ENCODE peak calls at places on chromosomes 6 and 20, in five cellular contexts. I, W, N, M and A are unnamed samples.

GRCh38 chr20:38870733-38871559 is 55.3 kb upstream of the FAM83D start:
- DNase-seq in I (peak; percentile 50), W (no peak), N (no peak), M (no peak), A (peak; percentile 40)

GRCh38 chr6:119720160-119720559 is 370.6 kb upstream of the MAN1A1 start:
- DNase-seq in I (no peak), W (no peak), N (no peak), M (no peak), A (no peak)

GRCh38 chr20:50645253-50646068 is 45.9 kb downstream of the RIPOR3 start:
- DNase-seq in I (no peak), W (peak; percentile 87), N (peak; percentile 38), M (no peak), A (no peak)

GRCh38 chr6:150334790-150335783 is 33.7 kb upstream of the IYD start:
- DNase-seq in I (no peak), W (no peak), N (no peak), M (peak; percentile 56), A (no peak)

GRCh38 chr6:157087974-157088373 is 235.3 kb downstream of the TMEM242 start:
- DNase-seq in I (no peak), W (no peak), N (no peak), M (no peak), A (no peak)

GRCh38 chr20:44083220-44083933 is 103.6 kb downstream of the JPH2 start:
- DNase-seq in I (no peak), W (no peak), N (no peak), M (no peak), A (no peak)

GRCh38 chr6:96809119-96809518 is 28.2 kb downstream of the GPR63 start:
- DNase-seq in I (no peak), W (no peak), N (no peak), M (no peak), A (no peak)

GRCh38 chr6:120279706-120280105 is 930.1 kb upstream of the MAN1A1 start:
- DNase-seq in I (no peak), W (no peak), N (no peak), M (no peak), A (no peak)

GRCh38 chr6:169904051-169904922 is 152.9 kb downstream of the ERMARD start:
- DNase-seq in I (no peak), W (no peak), N (no peak), M (no peak), A (no peak)

GRCh38 chr6:35057449-35058030 is 83.6 kb downstream of the TCP11 start:
- DNase-seq in I (no peak), W (no peak), N (no peak), M (no peak), A (no peak)

GRCh38 chr6:13787146-13787545 is 27.2 kb downstream of the MCUR1 start:
- DNase-seq in I (no peak), W (no peak), N (no peak), M (peak; percentile 56), A (no peak)

GRCh38 chr6:104537872-104538271 is 321.8 kb downstream of the HACE1 start:
- DNase-seq in I (no peak), W (no peak), N (no peak), M (no peak), A (no peak)

GRCh38 chr6:125123468-125124249 is 29.9 kb upstream of the TPD52L1 start:
- DNase-seq in I (no peak), W (no peak), N (no peak), M (no peak), A (no peak)

GRCh38 chr6:168506460-168506859 is 65.5 kb downstream of the SMOC2 start:
- DNase-seq in I (no peak), W (no peak), N (no peak), M (no peak), A (no peak)

GRCh38 chr20:61189534-61189933 is 62.5 kb upstream of the CDH4 start:
- DNase-seq in I (no peak), W (no peak), N (no peak), M (no peak), A (no peak)

GRCh38 chr6:88380618-88381288 is 214.6 kb upstream of the CNR1 start:
- DNase-seq in I (no peak), W (no peak), N (no peak), M (no peak), A (no peak)

GRCh38 chr6:135738646-135739045 is 112.9 kb upstream of the PDE7B start:
- DNase-seq in I (no peak), W (no peak), N (no peak), M (no peak), A (no peak)

GRCh38 chr20:34112600-34113061 is 588 bp upstream of the EIF2S2 start:
- DNase-seq in I (no peak), W (no peak), N (no peak), M (no peak), A (no peak)

GRCh38 chr6:148887181-148887580 is 140.4 kb downstream of the UST start:
- DNase-seq in I (no peak), W (peak; percentile 75), N (no peak), M (no peak), A (no peak)

DNA sequence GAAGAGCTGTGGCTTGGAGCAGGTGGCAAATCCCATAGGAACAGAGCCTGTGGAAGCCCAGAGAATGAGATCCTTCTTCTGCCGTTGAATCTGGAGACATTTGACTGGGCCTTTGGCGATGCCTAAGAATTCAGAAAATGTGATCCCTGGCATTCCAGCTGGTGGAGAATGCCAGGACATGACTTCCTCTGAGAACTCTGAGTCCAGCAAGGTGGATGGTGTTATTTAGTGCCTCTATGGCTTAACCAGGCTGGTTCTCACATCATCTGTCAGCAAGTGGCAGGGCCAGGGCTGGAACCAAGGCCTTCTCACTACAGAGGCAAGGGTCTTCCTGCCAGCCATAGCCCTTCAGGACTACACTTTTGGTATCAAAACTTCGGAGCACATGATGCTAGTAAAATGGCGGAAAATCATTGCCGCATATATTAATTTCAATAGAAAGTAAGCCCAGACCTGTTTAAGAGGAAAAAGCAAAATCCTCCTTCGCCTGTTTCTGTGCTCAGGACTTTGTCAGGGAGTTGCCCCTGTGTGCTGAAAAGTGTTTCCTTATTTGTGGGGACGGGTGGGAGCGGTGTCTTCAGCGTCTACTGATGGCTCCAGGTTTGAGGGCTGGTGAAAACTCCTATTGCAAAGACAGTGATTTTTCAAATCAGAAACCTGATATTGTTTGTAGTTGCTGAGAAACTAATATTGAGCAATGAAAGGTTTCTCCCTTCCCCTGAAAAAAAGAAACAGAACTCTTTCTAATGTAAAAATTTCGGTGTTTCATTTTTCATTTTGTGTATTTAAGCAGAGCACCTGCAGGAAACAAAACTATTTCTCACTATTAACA is 23.9 kb downstream of the DUSP22 start:
- DNase-seq in I (no peak), W (no peak), N (no peak), M (no peak), A (no peak)
- H3K9me3 ChIP-seq in I (no peaks in the 10 kb centered on the region), W (no peaks in the 10 kb centered on the region), N (no peaks in the 10 kb centered on the region), M (no peaks in the 10 kb centered on the region), A (no peaks in the 10 kb centered on the region)

DNA sequence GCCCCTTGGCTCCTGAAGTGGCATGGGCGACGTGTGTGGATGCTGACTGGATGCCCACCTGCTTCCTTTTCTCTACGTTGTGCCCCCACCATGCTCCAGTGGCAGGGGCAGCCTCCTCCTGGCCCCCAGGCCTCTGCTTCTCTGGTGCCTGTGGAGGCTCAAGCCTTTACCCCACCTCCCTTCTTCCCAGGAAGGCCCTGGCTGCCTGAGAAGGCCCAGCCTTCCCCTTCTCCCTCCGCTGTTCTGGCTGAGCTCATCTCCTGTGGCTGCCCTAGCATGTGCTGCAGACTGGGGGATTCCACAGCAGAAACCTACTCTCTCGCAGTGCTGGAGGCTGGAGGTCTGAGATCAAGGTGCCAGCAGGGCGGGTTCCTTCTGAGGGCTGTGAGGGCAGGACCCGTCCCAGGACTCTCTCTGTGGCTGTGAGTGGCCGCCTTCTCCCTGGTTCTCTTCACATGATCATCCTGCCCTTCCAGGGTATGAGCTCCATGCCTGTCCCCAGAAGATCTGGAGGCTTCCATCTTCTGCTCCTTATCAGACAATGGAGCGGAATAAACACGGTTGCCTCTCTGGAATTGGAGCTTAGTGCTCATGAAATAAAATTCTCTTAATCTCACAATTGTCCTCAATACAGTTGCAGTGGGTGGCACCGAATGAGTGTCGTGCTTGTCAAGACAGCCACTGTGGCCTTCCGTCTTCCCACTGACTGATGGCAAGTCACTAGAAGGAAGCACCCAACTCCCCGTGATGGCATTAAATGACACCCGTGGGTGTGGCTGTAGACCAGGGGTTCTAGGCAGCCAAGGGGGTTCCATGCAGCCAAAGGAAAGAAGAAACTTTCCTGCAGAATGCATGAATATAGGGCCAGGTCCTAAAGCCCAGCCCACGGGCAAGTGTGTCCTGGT is 25.1 kb downstream of the PHACTR3 start:
- DNase-seq in I (no peak), W (no peak), N (no peak), M (no peak), A (no peak)
- H3K9me3 ChIP-seq in I (no peaks in the 10 kb centered on the region), W (no peaks in the 10 kb centered on the region), N (peaks cover 3% of the 10 kb centered on the region), M (no peaks in the 10 kb centered on the region), A (no peaks in the 10 kb centered on the region)

GRCh38 chr6:164108869-164109769 is 694.6 kb downstream of the QKI start:
- DNase-seq in I (no peak), W (no peak), N (no peak), M (no peak), A (no peak)

GRCh38 chr6:164106345-164106769 is 691.8 kb downstream of the QKI start:
- DNase-seq in I (no peak), W (no peak), N (no peak), M (no peak), A (no peak)

GRCh38 chr6:164105705-164106104 is 691.2 kb downstream of the QKI start:
- DNase-seq in I (no peak), W (no peak), N (no peak), M (no peak), A (no peak)

GRCh38 chr6:164108092-164108491 is 693.6 kb downstream of the QKI start:
- DNase-seq in I (no peak), W (no peak), N (no peak), M (no peak), A (no peak)

DNA sequence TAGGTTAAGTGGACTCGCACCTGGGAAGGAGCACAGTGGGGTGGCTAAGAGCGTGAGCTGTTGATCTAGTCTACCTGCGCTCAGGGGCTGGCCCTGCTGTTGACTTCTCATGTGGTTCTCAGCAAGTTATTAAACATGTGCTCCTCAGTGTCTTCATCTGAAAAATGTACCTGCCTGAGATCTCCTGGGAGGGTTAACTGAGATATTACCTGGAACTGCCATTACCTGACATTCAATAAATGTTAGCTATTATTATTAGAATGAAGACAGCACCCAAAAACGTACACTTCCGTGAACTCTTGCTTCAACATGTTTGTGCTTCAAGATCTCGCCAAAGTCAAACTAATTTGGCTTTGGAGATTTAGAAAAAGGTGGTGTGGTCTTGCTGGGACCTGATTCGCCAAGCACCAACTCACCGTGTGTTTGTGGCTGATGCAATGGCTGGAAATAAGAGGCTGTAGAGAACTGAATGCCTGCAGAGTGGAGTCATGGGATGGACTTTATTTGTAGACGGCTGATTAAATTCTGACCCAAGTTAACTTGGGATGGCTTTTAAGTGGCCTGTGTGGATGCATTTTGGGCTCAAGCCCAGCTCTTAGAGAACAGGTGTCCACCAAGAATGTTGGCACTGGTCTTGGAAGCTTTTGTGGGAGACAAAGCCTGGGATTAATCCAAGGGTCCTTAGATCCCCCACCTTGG is 692.9 kb downstream of the QKI start:
- DNase-seq in I (no peak), W (no peak), N (no peak), M (no peak), A (no peak)
- H3K9me3 ChIP-seq in I (no peaks in the 10 kb centered on the region), W (no peaks in the 10 kb centered on the region), N (no peaks in the 10 kb centered on the region), M (peaks cover 18% of the 10 kb centered on the region), A (no peaks in the 10 kb centered on the region)

GRCh38 chr20:64006490-64006889 is 25.6 kb downstream of the PRPF6 start:
- DNase-seq in I (no peak), W (no peak), N (no peak), M (no peak), A (no peak)

GRCh38 chr20:64009811-64010387 is 26.1 kb upstream of the C20orf204 start:
- DNase-seq in I (no peak), W (no peak), N (no peak), M (no peak), A (no peak)

GRCh38 chr20:64006902-64007301 is 26.0 kb downstream of the PRPF6 start:
- DNase-seq in I (no peak), W (no peak), N (no peak), M (no peak), A (no peak)

GRCh38 chr20:64011366-64011779 is 24.6 kb upstream of the C20orf204 start:
- DNase-seq in I (no peak), W (no peak), N (no peak), M (no peak), A (no peak)

GRCh38 chr20:64010711-64011237 is 25.2 kb upstream of the C20orf204 start:
- DNase-seq in I (no peak), W (no peak), N (no peak), M (no peak), A (no peak)
- H3K9me3 ChIP-seq in I (peaks cover 20% of the 10 kb centered on the region), W (no peaks in the 10 kb centered on the region), N (no peaks in the 10 kb centered on the region), M (peaks cover 11% of the 10 kb centered on the region), A (peaks cover 2% of the 10 kb centered on the region)